ENCODE peak calls at places on chromosomes 2 and 18, in six cellular contexts. U is A549, P is esophagus muscularis mucosa, B is GM12865, X is tibial artery, A is lung. R is an unnamed sample.

GRCh38 chr18:65753520-65753919 is 2.7 kb downstream of the CDH7 start:
- DNase-seq in U (no peak), P (no peak), B (peak; percentile 3), X (no peak), A (no peak), R (no peak)

GRCh38 chr2:187985923-187986322 is 305.8 kb upstream of the GULP1 start:
- DNase-seq in U (no peak), P (no peak), B (no peak), X (no peak), A (no peak), R (no peak)

GRCh38 chr2:8644605-8645175 is 37.2 kb upstream of the ID2 start:
- DNase-seq in U (no peak), P (no peak), B (no peak), X (peak; percentile 23), A (no peak), R (no peak)

GRCh38 chr2:11478899-11479605 is 13.1 kb upstream of the E2F6 start:
- DNase-seq in U (no peak), P (no peak), B (no peak), X (no peak), A (no peak), R (no peak)

GRCh38 chr2:1640301-1641135 is 103.8 kb downstream of the PXDN start:
- DNase-seq in U (no peak), P (no peak), B (no peak), X (no peak), A (no peak), R (no peak)

GRCh38 chr2:141711627-141712026 is 419.2 kb downstream of the LRP1B start:
- DNase-seq in U (no peak), P (no peak), B (no peak), X (no peak), A (no peak), R (no peak)

GRCh38 chr18:70781860-70782453 is 493.1 kb downstream of the SOCS6 start:
- DNase-seq in U (peak; percentile 7), P (no peak), B (peak; percentile 49), X (peak; percentile 29), A (peak; percentile 57), R (peak; percentile 3)

GRCh38 chr2:232341739-232342126 is 36.8 kb upstream of the ALPP start:
- DNase-seq in U (no peak), P (no peak), B (no peak), X (no peak), A (no peak), R (no peak)

GRCh38 chr18:48061781-48062570 is 131.5 kb upstream of the SMAD2 start:
- DNase-seq in U (no peak), P (no peak), B (no peak), X (no peak), A (no peak), R (no peak)

GRCh38 chr2:120820885-120821279 is 85.2 kb downstream of the GLI2 start:
- DNase-seq in U (no peak), P (no peak), B (peak; percentile 6), X (peak; percentile 49), A (no peak), R (peak; percentile 32)

GRCh38 chr2:131413785-131414184 is 49.8 kb upstream of the RAB6D start:
- DNase-seq in U (no peak), P (no peak), B (no peak), X (no peak), A (no peak), R (no peak)

GRCh38 chr2:131417886-131418285 is 53.9 kb upstream of the RAB6D start:
- DNase-seq in U (no peak), P (no peak), B (no peak), X (no peak), A (no peak), R (no peak)

GRCh38 chr2:131410173-131410572 is 46.2 kb upstream of the RAB6D start:
- DNase-seq in U (no peak), P (no peak), B (no peak), X (no peak), A (no peak), R (no peak)

GRCh38 chr2:131408778-131409177 is 44.8 kb upstream of the RAB6D start:
- DNase-seq in U (no peak), P (no peak), B (no peak), X (no peak), A (no peak), R (no peak)

GRCh38 chr2:131413148-131413747 is 49.3 kb upstream of the RAB6D start:
- DNase-seq in U (peak; percentile 24), P (no peak), B (peak; percentile 74), X (no peak), A (no peak), R (no peak)
- TF ChIP-seq CTCF in U (peak; percentile 80), P (peak; percentile 66), B (peak; percentile 67), X (peak; percentile 67), A (peak; percentile 39), R (peak; percentile 79)

GRCh38 chr2:66574701-66575624 is 140.0 kb downstream of the MEIS1 start:
- DNase-seq in U (peak; percentile 79), P (peak; percentile 95), B (no peak), X (no peak), A (peak; percentile 58), R (peak; percentile 74)
- H3K4me3 ChIP-seq in U (peak overlapping the region; percentile 52), P (peak overlapping the region; percentile 71), B (no peak overlapping the region), X (peak overlapping the region; percentile 75), A (no peak overlapping the region), R (peak overlapping the region; percentile 58)

GRCh38 chr2:192328297-192328696 is 133.6 kb upstream of the TMEFF2 start:
- DNase-seq in U (no peak), P (no peak), B (no peak), X (no peak), A (no peak), R (no peak)
- TF ChIP-seq CTCF in U (no peak), P (no peak), B (no peak), X (no peak), A (no peak), R (no peak)

GRCh38 chr2:165205865-165206264 is 2.0 kb upstream of the SCN3A start:
- DNase-seq in U (no peak), P (no peak), B (no peak), X (no peak), A (no peak), R (no peak)

GRCh38 chr2:165197346-165197745 is 6.5 kb downstream of the SCN3A start:
- DNase-seq in U (no peak), P (no peak), B (no peak), X (no peak), A (no peak), R (no peak)

GRCh38 chr2:165203689-165204559 is at the start of gene SCN3A:
- DNase-seq in U (peak; percentile 4), P (no peak), B (peak; percentile 63), X (no peak), A (no peak), R (peak; percentile 7)

GRCh38 chr2:165198181-165198580 is 5.7 kb downstream of the SCN3A start:
- DNase-seq in U (no peak), P (no peak), B (no peak), X (no peak), A (no peak), R (no peak)

GRCh38 chr2:165202230-165202629 is 1.6 kb downstream of the SCN3A start:
- DNase-seq in U (no peak), P (no peak), B (no peak), X (no peak), A (no peak), R (no peak)
- H3K4me3 ChIP-seq in U (no peak overlapping the region), P (no peak overlapping the region), B (peak overlapping the region; percentile 19), X (no peak overlapping the region), A (no peak overlapping the region), R (no peak overlapping the region)

DNA sequence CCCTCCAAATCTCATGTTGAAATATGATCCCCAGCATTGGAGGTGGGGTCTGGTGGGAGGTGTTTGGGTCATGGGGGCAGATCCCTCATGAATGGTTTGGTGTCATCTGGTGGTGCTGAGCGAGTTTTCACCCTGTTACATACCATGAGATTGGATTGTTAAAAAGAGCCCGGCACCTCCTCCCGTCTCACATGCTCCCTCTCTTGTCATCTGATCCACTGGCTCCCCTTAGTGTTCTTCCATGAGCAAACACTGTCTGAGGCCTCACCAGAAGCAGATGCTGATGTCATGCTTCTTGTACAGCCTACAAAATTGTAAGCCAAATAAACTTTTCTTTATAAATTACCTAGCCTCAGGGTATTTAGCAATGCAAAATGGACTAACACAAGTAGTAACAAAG is 405.0 kb upstream of the SLC39A10 start:
- DNase-seq in U (no peak), P (no peak), B (peak; percentile 5), X (no peak), A (no peak), R (no peak)
- TF ChIP-seq CTCF in U (no peak), P (no peak), B (no peak), X (no peak), A (no peak), R (no peak)

GRCh38 chr2:201977651-201978050 is 56.0 kb upstream of the FZD7 start:
- DNase-seq in U (no peak), P (no peak), B (no peak), X (no peak), A (no peak), R (no peak)
- H3K4me3 ChIP-seq in U (no peak overlapping the region), P (no peak overlapping the region), B (no peak overlapping the region), X (no peak overlapping the region), A (no peak overlapping the region), R (no peak overlapping the region)

DNA sequence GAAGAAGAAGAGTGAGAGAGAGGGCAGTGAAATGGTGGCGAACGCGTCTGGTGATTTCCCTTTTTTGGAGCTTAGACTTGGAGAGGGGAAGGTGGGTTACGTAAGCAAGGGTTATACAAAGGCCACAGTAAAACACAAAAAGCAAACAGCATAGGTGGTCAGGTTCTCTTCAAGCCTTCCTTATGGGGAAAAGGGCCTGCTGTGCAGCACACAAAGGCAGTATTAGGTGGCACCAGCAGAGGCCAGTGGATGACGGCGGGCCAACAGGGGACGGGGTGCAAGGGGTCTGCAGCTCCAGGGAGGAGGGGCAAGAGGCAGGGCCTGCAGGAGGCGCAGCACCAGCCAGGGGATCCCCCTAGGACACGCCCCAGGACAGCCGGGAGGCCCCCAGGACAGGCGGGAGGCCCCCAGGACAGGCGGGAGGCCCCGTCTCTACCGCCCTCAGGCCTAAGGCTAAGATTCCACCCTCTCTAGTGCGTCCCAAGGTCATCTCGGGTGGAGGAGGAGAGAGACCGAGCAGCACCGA is 32.6 kb upstream of the NPC1 start:
- DNase-seq in U (no peak), P (no peak), B (peak; percentile 36), X (no peak), A (no peak), R (no peak)
- TF ChIP-seq CTCF in U (no peak), P (no peak), B (no peak), X (no peak), A (no peak), R (peak; percentile 2)

GRCh38 chr2:37665038-37665437 is 6.4 kb downstream of the CDC42EP3 start:
- DNase-seq in U (no peak), P (no peak), B (no peak), X (no peak), A (no peak), R (no peak)
- H3K4me3 ChIP-seq in U (no peak overlapping the region), P (peak overlapping the region; percentile 97), B (no peak overlapping the region), X (no peak overlapping the region), A (no peak overlapping the region), R (no peak overlapping the region)

DNA sequence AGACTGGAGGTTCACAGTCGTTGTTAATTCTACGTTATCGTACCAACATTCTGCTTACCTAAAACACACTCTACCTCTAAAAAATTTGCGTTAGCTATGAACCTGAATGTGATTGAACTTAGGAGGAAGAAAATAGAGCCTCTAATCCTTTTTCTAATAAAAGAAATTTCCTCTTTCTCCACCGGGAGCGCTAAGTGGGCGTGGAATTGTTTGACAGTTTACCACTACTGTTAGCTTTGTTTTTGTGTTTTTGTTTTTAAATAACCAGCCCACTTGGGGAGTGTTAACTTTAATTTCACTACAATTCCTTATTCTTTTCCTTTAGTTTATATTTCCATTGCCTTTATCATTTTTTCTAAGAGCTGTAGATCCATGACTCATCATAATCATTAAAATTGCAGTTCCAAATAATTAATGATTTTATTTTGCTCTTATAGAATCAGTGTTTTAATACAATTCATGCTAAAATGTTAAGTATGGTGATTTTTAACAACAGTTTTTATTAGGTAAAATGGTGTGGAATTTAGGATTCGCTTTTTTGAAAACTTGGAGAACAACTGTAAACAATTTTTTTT is 55.0 kb upstream of the ITM2C start:
- DNase-seq in U (peak; percentile 13), P (no peak), B (no peak), X (no peak), A (no peak), R (no peak)
- TF ChIP-seq CTCF in U (peak; percentile 32), P (no peak), B (peak; percentile 22), X (no peak), A (no peak), R (peak; percentile 23)

R was measured in AG04450.